ENCODE peak calls at places on chromosomes 7 and 10, in ten cellular contexts. One of them, this sample, is unnamed.

GRCh38 chr10:112004075-112004474 is 179.5 kb downstream of the GPAM start:
- DNase-seq in KBM-7: no peak
- DNase-seq in SW 1271: no peak
- DNase-seq in DMS53: no peak
- DNase-seq in LNCaP clone FGC: no peak
- DNase-seq in NB4: no peak
- DNase-seq in BJ: no peak
- DNase-seq in body of pancreas: no peak
- DNase-seq in NCI-H82: no peak
- DNase-seq in astrocyte of the spinal cord: no peak
- DNase-seq in this sample: no peak

GRCh38 chr7:88219781-88220747 is at the start of gene SRI:
- DNase-seq in KBM-7: peak
- DNase-seq in SW 1271: peak
- DNase-seq in DMS53: peak
- DNase-seq in LNCaP clone FGC: peak
- DNase-seq in NB4: peak
- DNase-seq in BJ: peak
- DNase-seq in body of pancreas: peak
- DNase-seq in NCI-H82: peak
- DNase-seq in astrocyte of the spinal cord: peak
- DNase-seq in this sample: peak

GRCh38 chr10:112658900-112659328 is 211.9 kb downstream of the VTI1A start:
- DNase-seq in KBM-7: no peak
- DNase-seq in SW 1271: no peak
- DNase-seq in DMS53: no peak
- DNase-seq in LNCaP clone FGC: no peak
- DNase-seq in NB4: no peak
- DNase-seq in BJ: no peak
- DNase-seq in body of pancreas: no peak
- DNase-seq in NCI-H82: no peak
- DNase-seq in astrocyte of the spinal cord: peak
- DNase-seq in this sample: no peak

GRCh38 chr7:112876877-112877276 is 86.7 kb upstream of the TMEM168 start:
- DNase-seq in KBM-7: peak
- DNase-seq in SW 1271: no peak
- DNase-seq in DMS53: peak
- DNase-seq in LNCaP clone FGC: peak
- DNase-seq in NB4: peak
- DNase-seq in BJ: no peak
- DNase-seq in body of pancreas: no peak
- DNase-seq in NCI-H82: no peak
- DNase-seq in astrocyte of the spinal cord: no peak
- DNase-seq in this sample: no peak

GRCh38 chr7:44151679-44152355 is 10.7 kb upstream of the MYL7 start:
- DNase-seq in KBM-7: no peak
- DNase-seq in SW 1271: no peak
- DNase-seq in DMS53: no peak
- DNase-seq in LNCaP clone FGC: no peak
- DNase-seq in NB4: no peak
- DNase-seq in BJ: no peak
- DNase-seq in body of pancreas: peak
- DNase-seq in NCI-H82: no peak
- DNase-seq in astrocyte of the spinal cord: no peak
- DNase-seq in this sample: no peak

GRCh38 chr10:96700477-96701099 is 19.7 kb downstream of the PIK3AP1 start:
- DNase-seq in KBM-7: peak
- DNase-seq in SW 1271: no peak
- DNase-seq in DMS53: no peak
- DNase-seq in LNCaP clone FGC: no peak
- DNase-seq in NB4: peak
- DNase-seq in BJ: no peak
- DNase-seq in body of pancreas: no peak
- DNase-seq in NCI-H82: no peak
- DNase-seq in astrocyte of the spinal cord: no peak
- DNase-seq in this sample: no peak

GRCh38 chr10:13311177-13311575 is 11.3 kb upstream of the PHYH start:
- DNase-seq in KBM-7: no peak
- DNase-seq in SW 1271: no peak
- DNase-seq in DMS53: no peak
- DNase-seq in LNCaP clone FGC: no peak
- DNase-seq in NB4: no peak
- DNase-seq in BJ: no peak
- DNase-seq in body of pancreas: no peak
- DNase-seq in NCI-H82: no peak
- DNase-seq in astrocyte of the spinal cord: no peak
- DNase-seq in this sample: no peak

GRCh38 chr10:61990761-61991135 is 89.2 kb downstream of the ARID5B start:
- DNase-seq in KBM-7: no peak
- DNase-seq in SW 1271: no peak
- DNase-seq in DMS53: peak
- DNase-seq in LNCaP clone FGC: no peak
- DNase-seq in NB4: no peak
- DNase-seq in BJ: no peak
- DNase-seq in body of pancreas: no peak
- DNase-seq in NCI-H82: no peak
- DNase-seq in astrocyte of the spinal cord: peak
- DNase-seq in this sample: no peak

GRCh38 chr10:47062801-47063200 is 151.6 kb downstream of the PTPN20 start:
- DNase-seq in KBM-7: no peak
- DNase-seq in SW 1271: no peak
- DNase-seq in DMS53: no peak
- DNase-seq in LNCaP clone FGC: no peak
- DNase-seq in NB4: peak
- DNase-seq in BJ: no peak
- DNase-seq in body of pancreas: no peak
- DNase-seq in NCI-H82: peak
- DNase-seq in astrocyte of the spinal cord: no peak
- DNase-seq in this sample: no peak

This sample was measured in MM.1S.